ENCODE peak calls at places on chromosomes 4 and X, in eight cellular contexts. One of them, this sample, is unnamed.

GRCh38 chr4:151169900-151170299 is 70.5 kb downstream of the RPS3A start:
- DNase-seq in lower lobe of right lung: no peak
- DNase-seq in tibial nerve: no peak
- DNase-seq in hepatocyte: no peak
- DNase-seq in left lung: no peak
- DNase-seq in heart left ventricle: no peak
- DNase-seq in brain microvascular endothelial cell: no peak
- DNase-seq in GM23248: peak; percentile 82
- DNase-seq in this sample: peak; percentile 71

GRCh38 chr4:24808261-24808660 is 12.9 kb downstream of the SOD3 start:
- DNase-seq in lower lobe of right lung: no peak
- DNase-seq in tibial nerve: no peak
- DNase-seq in hepatocyte: no peak
- DNase-seq in left lung: no peak
- DNase-seq in heart left ventricle: no peak
- DNase-seq in brain microvascular endothelial cell: no peak
- DNase-seq in GM23248: no peak
- DNase-seq in this sample: no peak

GRCh38 chrX:106203315-106203714 is 35.2 kb downstream of the PWWP3B start:
- DNase-seq in lower lobe of right lung: no peak
- DNase-seq in tibial nerve: no peak
- DNase-seq in hepatocyte: no peak
- DNase-seq in left lung: no peak
- DNase-seq in heart left ventricle: no peak
- DNase-seq in brain microvascular endothelial cell: no peak
- DNase-seq in GM23248: no peak
- DNase-seq in this sample: no peak

GRCh38 chrX:154540897-154541535 is 5.6 kb downstream of the G6PD start:
- DNase-seq in lower lobe of right lung: peak; percentile 64
- DNase-seq in tibial nerve: no peak
- DNase-seq in hepatocyte: peak; percentile 64
- DNase-seq in left lung: peak; percentile 71
- DNase-seq in heart left ventricle: no peak
- DNase-seq in brain microvascular endothelial cell: no peak
- DNase-seq in GM23248: no peak
- DNase-seq in this sample: no peak

GRCh38 chr4:141759796-141760425 is 123.5 kb downstream of the IL15 start:
- DNase-seq in lower lobe of right lung: no peak
- DNase-seq in tibial nerve: no peak
- DNase-seq in hepatocyte: no peak
- DNase-seq in left lung: no peak
- DNase-seq in heart left ventricle: no peak
- DNase-seq in brain microvascular endothelial cell: no peak
- DNase-seq in GM23248: peak; percentile 6
- DNase-seq in this sample: peak; percentile 91

GRCh38 chrX:2145672-2146412 is 354.9 kb downstream of the DHRSX start:
- DNase-seq in lower lobe of right lung: no peak
- DNase-seq in tibial nerve: no peak
- DNase-seq in hepatocyte: no peak
- DNase-seq in left lung: no peak
- DNase-seq in heart left ventricle: no peak
- DNase-seq in brain microvascular endothelial cell: peak; percentile 6
- DNase-seq in GM23248: peak; percentile 20
- DNase-seq in this sample: no peak

GRCh38 chrX:30906726-30907125 is 17.7 kb upstream of the TAB3 start:
- DNase-seq in lower lobe of right lung: no peak
- DNase-seq in tibial nerve: no peak
- DNase-seq in hepatocyte: no peak
- DNase-seq in left lung: no peak
- DNase-seq in heart left ventricle: no peak
- DNase-seq in brain microvascular endothelial cell: peak; percentile 32
- DNase-seq in GM23248: peak; percentile 61
- DNase-seq in this sample: peak; percentile 93

GRCh38 chrX:4936315-4936714 is 1222.9 kb upstream of the PRKX start:
- DNase-seq in lower lobe of right lung: no peak
- DNase-seq in tibial nerve: no peak
- DNase-seq in hepatocyte: no peak
- DNase-seq in left lung: no peak
- DNase-seq in heart left ventricle: no peak
- DNase-seq in brain microvascular endothelial cell: no peak
- DNase-seq in GM23248: no peak
- DNase-seq in this sample: no peak

GRCh38 chr4:38531126-38531737 is 132.8 kb upstream of the KLF3 start:
- DNase-seq in lower lobe of right lung: no peak
- DNase-seq in tibial nerve: no peak
- DNase-seq in hepatocyte: peak; percentile 58
- DNase-seq in left lung: no peak
- DNase-seq in heart left ventricle: no peak
- DNase-seq in brain microvascular endothelial cell: peak; percentile 3
- DNase-seq in GM23248: no peak
- DNase-seq in this sample: peak; percentile 22

GRCh38 chr4:88159137-88159725 is 792 bp upstream of the ABCG2 start:
- DNase-seq in lower lobe of right lung: peak; percentile 60
- DNase-seq in tibial nerve: no peak
- DNase-seq in hepatocyte: no peak
- DNase-seq in left lung: peak; percentile 79
- DNase-seq in heart left ventricle: peak; percentile 20
- DNase-seq in brain microvascular endothelial cell: no peak
- DNase-seq in GM23248: peak; percentile 45
- DNase-seq in this sample: no peak

GRCh38 chr4:183728223-183729068 is 69.4 kb downstream of the TRAPPC11 start:
- DNase-seq in lower lobe of right lung: no peak
- DNase-seq in tibial nerve: no peak
- DNase-seq in hepatocyte: no peak
- DNase-seq in left lung: no peak
- DNase-seq in heart left ventricle: no peak
- DNase-seq in brain microvascular endothelial cell: no peak
- DNase-seq in GM23248: no peak
- DNase-seq in this sample: no peak

GRCh38 chrX:38717871-38718270 is 83.4 kb upstream of the MID1IP1 start:
- DNase-seq in lower lobe of right lung: no peak
- DNase-seq in tibial nerve: no peak
- DNase-seq in hepatocyte: peak; percentile 7
- DNase-seq in left lung: no peak
- DNase-seq in heart left ventricle: no peak
- DNase-seq in brain microvascular endothelial cell: peak; percentile 3
- DNase-seq in GM23248: peak; percentile 37
- DNase-seq in this sample: peak; percentile 3

GRCh38 chr4:124711469-124712416 is 789 bp downstream of the ANKRD50 start:
- DNase-seq in lower lobe of right lung: peak; percentile 68
- DNase-seq in tibial nerve: peak; percentile 57
- DNase-seq in hepatocyte: peak; percentile 83
- DNase-seq in left lung: no peak
- DNase-seq in heart left ventricle: peak; percentile 30
- DNase-seq in brain microvascular endothelial cell: peak; percentile 70
- DNase-seq in GM23248: peak; percentile 79
- DNase-seq in this sample: peak; percentile 81

GRCh38 chrX:38841766-38842165 is 40.5 kb downstream of the MID1IP1 start:
- DNase-seq in lower lobe of right lung: no peak
- DNase-seq in tibial nerve: no peak
- DNase-seq in hepatocyte: no peak
- DNase-seq in left lung: no peak
- DNase-seq in heart left ventricle: no peak
- DNase-seq in brain microvascular endothelial cell: no peak
- DNase-seq in GM23248: no peak
- DNase-seq in this sample: no peak

GRCh38 chr4:113591982-113592381 is 169.6 kb downstream of the CAMK2D start:
- DNase-seq in lower lobe of right lung: no peak
- DNase-seq in tibial nerve: no peak
- DNase-seq in hepatocyte: no peak
- DNase-seq in left lung: no peak
- DNase-seq in heart left ventricle: no peak
- DNase-seq in brain microvascular endothelial cell: no peak
- DNase-seq in GM23248: peak; percentile 14
- DNase-seq in this sample: peak; percentile 88

GRCh38 chr4:6771229-6771671 is 11.3 kb upstream of the KIAA0232 start:
- DNase-seq in lower lobe of right lung: peak; percentile 39
- DNase-seq in tibial nerve: no peak
- DNase-seq in hepatocyte: no peak
- DNase-seq in left lung: no peak
- DNase-seq in heart left ventricle: peak; percentile 83
- DNase-seq in brain microvascular endothelial cell: no peak
- DNase-seq in GM23248: peak; percentile 69
- DNase-seq in this sample: peak; percentile 30

GRCh38 chrX:10015711-10016515 is 48.8 kb downstream of the CLDN34 start:
- DNase-seq in lower lobe of right lung: peak; percentile 59
- DNase-seq in tibial nerve: no peak
- DNase-seq in hepatocyte: peak; percentile 49
- DNase-seq in left lung: peak; percentile 76
- DNase-seq in heart left ventricle: peak; percentile 69
- DNase-seq in brain microvascular endothelial cell: no peak
- DNase-seq in GM23248: peak; percentile 69
- DNase-seq in this sample: peak; percentile 31

GRCh38 chrX:10017866-10018265 is 50.7 kb downstream of the CLDN34 start:
- DNase-seq in lower lobe of right lung: no peak
- DNase-seq in tibial nerve: no peak
- DNase-seq in hepatocyte: peak; percentile 56
- DNase-seq in left lung: no peak
- DNase-seq in heart left ventricle: no peak
- DNase-seq in brain microvascular endothelial cell: peak; percentile 53
- DNase-seq in GM23248: peak; percentile 48
- DNase-seq in this sample: peak; percentile 85

GRCh38 chrX:10014462-10015373 is 47.6 kb downstream of the CLDN34 start:
- DNase-seq in lower lobe of right lung: peak; percentile 93
- DNase-seq in tibial nerve: peak; percentile 71
- DNase-seq in hepatocyte: peak; percentile 91
- DNase-seq in left lung: peak; percentile 97
- DNase-seq in heart left ventricle: peak; percentile 91
- DNase-seq in brain microvascular endothelial cell: peak; percentile 68
- DNase-seq in GM23248: peak; percentile 87
- DNase-seq in this sample: peak; percentile 85

GRCh38 chrX:10012776-10013175 is 45.6 kb downstream of the CLDN34 start:
- DNase-seq in lower lobe of right lung: no peak
- DNase-seq in tibial nerve: no peak
- DNase-seq in hepatocyte: no peak
- DNase-seq in left lung: no peak
- DNase-seq in heart left ventricle: no peak
- DNase-seq in brain microvascular endothelial cell: no peak
- DNase-seq in GM23248: no peak
- DNase-seq in this sample: no peak

GRCh38 chrX:10016516-10017132 is 49.5 kb downstream of the CLDN34 start:
- DNase-seq in lower lobe of right lung: no peak
- DNase-seq in tibial nerve: no peak
- DNase-seq in hepatocyte: no peak
- DNase-seq in left lung: no peak
- DNase-seq in heart left ventricle: no peak
- DNase-seq in brain microvascular endothelial cell: no peak
- DNase-seq in GM23248: peak; percentile 47
- DNase-seq in this sample: no peak
- H3K4me3 ChIP-seq in lower lobe of right lung: peak overlapping the region; percentile 65
- H3K4me3 ChIP-seq in tibial nerve: peak overlapping the region; percentile 62
- H3K4me3 ChIP-seq in hepatocyte: peak overlapping the region; percentile 45
- H3K4me3 ChIP-seq in left lung: peak overlapping the region; percentile 55
- H3K4me3 ChIP-seq in heart left ventricle: peak overlapping the region; percentile 54
- H3K4me3 ChIP-seq in brain microvascular endothelial cell: peak overlapping the region; percentile 63
- H3K4me3 ChIP-seq in GM23248: peak overlapping the region; percentile 86
- H3K4me3 ChIP-seq in this sample: peak overlapping the region; percentile 42

GRCh38 chr4:156974264-156974663 is 2.7 kb upstream of the PDGFC start:
- DNase-seq in lower lobe of right lung: no peak
- DNase-seq in tibial nerve: no peak
- DNase-seq in hepatocyte: no peak
- DNase-seq in left lung: no peak
- DNase-seq in heart left ventricle: no peak
- DNase-seq in brain microvascular endothelial cell: peak; percentile 65
- DNase-seq in GM23248: no peak
- DNase-seq in this sample: peak; percentile 84
- H3K27ac ChIP-seq in lower lobe of right lung: no peak overlapping the region
- H3K27ac ChIP-seq in tibial nerve: no peak overlapping the region
- H3K27ac ChIP-seq in hepatocyte: no peak overlapping the region
- H3K27ac ChIP-seq in left lung: no peak overlapping the region
- H3K27ac ChIP-seq in heart left ventricle: no peak overlapping the region
- H3K27ac ChIP-seq in brain microvascular endothelial cell: peak overlapping the region; percentile 51
- H3K27ac ChIP-seq in GM23248: no peak overlapping the region
- H3K27ac ChIP-seq in this sample: no peak overlapping the region

GRCh38 chr4:2763511-2763967 is 7.4 kb upstream of the TNIP2 start:
- DNase-seq in lower lobe of right lung: peak; percentile 50
- DNase-seq in tibial nerve: no peak
- DNase-seq in hepatocyte: no peak
- DNase-seq in left lung: peak; percentile 70
- DNase-seq in heart left ventricle: no peak
- DNase-seq in brain microvascular endothelial cell: no peak
- DNase-seq in GM23248: peak; percentile 84
- DNase-seq in this sample: no peak
- H3K4me3 ChIP-seq in lower lobe of right lung: peak overlapping the region; percentile 53
- H3K4me3 ChIP-seq in tibial nerve: peak overlapping the region; percentile 60
- H3K4me3 ChIP-seq in hepatocyte: no peak overlapping the region
- H3K4me3 ChIP-seq in left lung: peak overlapping the region; percentile 34
- H3K4me3 ChIP-seq in heart left ventricle: peak overlapping the region; percentile 41
- H3K4me3 ChIP-seq in brain microvascular endothelial cell: peak overlapping the region; percentile 57
- H3K4me3 ChIP-seq in GM23248: peak overlapping the region; percentile 79
- H3K4me3 ChIP-seq in this sample: peak overlapping the region; percentile 41

DNA sequence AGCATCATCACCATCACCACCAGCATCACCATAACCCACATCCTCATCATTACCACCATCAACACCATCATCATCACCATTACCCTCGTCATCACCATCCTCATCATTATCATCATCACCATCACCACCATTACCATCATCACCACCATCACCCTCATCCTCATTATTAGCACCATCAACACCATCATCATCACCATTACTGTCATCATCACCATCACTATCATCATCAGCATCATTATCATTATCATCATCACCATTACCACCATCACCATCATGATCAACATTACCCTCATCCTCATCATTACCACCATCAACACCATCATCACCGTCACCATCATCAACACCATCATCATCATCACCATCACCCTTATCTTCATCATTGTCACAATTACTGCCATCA is 51.7 kb downstream of the HTRA3 start:
- DNase-seq in lower lobe of right lung: no peak
- DNase-seq in tibial nerve: no peak
- DNase-seq in hepatocyte: no peak
- DNase-seq in left lung: no peak
- DNase-seq in heart left ventricle: no peak
- DNase-seq in brain microvascular endothelial cell: no peak
- DNase-seq in GM23248: no peak
- DNase-seq in this sample: no peak
- H3K27ac ChIP-seq in lower lobe of right lung: no peak overlapping the region
- H3K27ac ChIP-seq in tibial nerve: no peak overlapping the region
- H3K27ac ChIP-seq in hepatocyte: no peak overlapping the region
- H3K27ac ChIP-seq in left lung: no peak overlapping the region
- H3K27ac ChIP-seq in heart left ventricle: no peak overlapping the region
- H3K27ac ChIP-seq in brain microvascular endothelial cell: no peak overlapping the region
- H3K27ac ChIP-seq in GM23248: no peak overlapping the region
- H3K27ac ChIP-seq in this sample: no peak overlapping the region

GRCh38 chr4:31613946-31614623 is 893.9 kb downstream of the PCDH7 start:
- DNase-seq in lower lobe of right lung: no peak
- DNase-seq in tibial nerve: no peak
- DNase-seq in hepatocyte: no peak
- DNase-seq in left lung: no peak
- DNase-seq in heart left ventricle: no peak
- DNase-seq in brain microvascular endothelial cell: no peak
- DNase-seq in GM23248: no peak
- DNase-seq in this sample: peak; percentile 1

GRCh38 chr4:31620476-31620875 is 900.3 kb downstream of the PCDH7 start:
- DNase-seq in lower lobe of right lung: no peak
- DNase-seq in tibial nerve: no peak
- DNase-seq in hepatocyte: peak; percentile 6
- DNase-seq in left lung: no peak
- DNase-seq in heart left ventricle: no peak
- DNase-seq in brain microvascular endothelial cell: peak; percentile 36
- DNase-seq in GM23248: no peak
- DNase-seq in this sample: peak; percentile 10

GRCh38 chr4:31617667-31618066 is 897.5 kb downstream of the PCDH7 start:
- DNase-seq in lower lobe of right lung: no peak
- DNase-seq in tibial nerve: no peak
- DNase-seq in hepatocyte: no peak
- DNase-seq in left lung: no peak
- DNase-seq in heart left ventricle: no peak
- DNase-seq in brain microvascular endothelial cell: no peak
- DNase-seq in GM23248: no peak
- DNase-seq in this sample: no peak
- H3K4me3 ChIP-seq in lower lobe of right lung: no peak overlapping the region
- H3K4me3 ChIP-seq in tibial nerve: no peak overlapping the region
- H3K4me3 ChIP-seq in hepatocyte: no peak overlapping the region
- H3K4me3 ChIP-seq in left lung: no peak overlapping the region
- H3K4me3 ChIP-seq in heart left ventricle: no peak overlapping the region
- H3K4me3 ChIP-seq in brain microvascular endothelial cell: no peak overlapping the region
- H3K4me3 ChIP-seq in GM23248: no peak overlapping the region
- H3K4me3 ChIP-seq in this sample: no peak overlapping the region

This sample was measured in fibroblast of lung.